ENCODE peak calls at places on chromosomes 16 and 17, in ten cellular contexts. Z is lower lobe of right lung, D is PC-3, R is HCT116, J is tibial artery, Q is heart right ventricle, A is heart left ventricle, T is A549, M is psoas muscle, K is esophagus muscularis mucosa. W is an unnamed sample. For H3K4me1, the result is how much of the 10 kb centered on the place peaks cover.

GRCh38 chr17:27565874-27566672 is 64.9 kb upstream of the LGALS9 start:
- DNase-seq in Z (peak), D (no peak), R (no peak), J (no peak), Q (no peak), A (no peak), T (no peak), M (no peak), K (no peak), W (no peak)

GRCh38 chr16:68232335-68232734 is 3.6 kb downstream of the ESRP2 start:
- DNase-seq in Z (peak), D (no peak), R (no peak), J (no peak), Q (no peak), A (no peak), T (no peak), M (no peak), K (no peak), W (no peak)

GRCh38 chr17:7910281-7910680 is 5.8 kb downstream of the RNF227 start:
- DNase-seq in Z (no peak), D (no peak), R (no peak), J (no peak), Q (no peak), A (no peak), T (no peak), M (no peak), K (no peak), W (no peak)

GRCh38 chr17:5775098-5775497 is 190.8 kb upstream of the NLRP1 start:
- DNase-seq in Z (no peak), D (no peak), R (no peak), J (no peak), Q (no peak), A (no peak), T (no peak), M (no peak), K (no peak), W (no peak)

GRCh38 chr16:24861461-24861860 is 15.7 kb downstream of the SLC5A11 start:
- DNase-seq in Z (no peak), D (no peak), R (no peak), J (no peak), Q (no peak), A (no peak), T (no peak), M (no peak), K (no peak), W (no peak)

GRCh38 chr17:80960037-80960796 is 31.4 kb upstream of the CHMP6 start:
- DNase-seq in Z (no peak), D (no peak), R (no peak), J (no peak), Q (no peak), A (no peak), T (no peak), M (peak), K (no peak), W (no peak)

GRCh38 chr16:89155184-89155679 is 16.3 kb upstream of the CDH15 start:
- DNase-seq in Z (peak), D (no peak), R (no peak), J (peak), Q (peak), A (peak), T (no peak), M (peak), K (peak), W (peak)

GRCh38 chr17:51456942-51457341 is 196.6 kb downstream of the UTP18 start:
- DNase-seq in Z (no peak), D (peak), R (no peak), J (no peak), Q (no peak), A (no peak), T (peak), M (no peak), K (no peak), W (no peak)

GRCh38 chr16:77898671-77899211 is 110.4 kb downstream of the VAT1L start:
- DNase-seq in Z (no peak), D (no peak), R (no peak), J (no peak), Q (no peak), A (no peak), T (no peak), M (no peak), K (no peak), W (no peak)

GRCh38 chr17:7862692-7863437 is 5.1 kb downstream of the CYB5D1 start:
- DNase-seq in Z (no peak), D (peak), R (no peak), J (no peak), Q (peak), A (no peak), T (peak), M (no peak), K (no peak), W (no peak)

DNA sequence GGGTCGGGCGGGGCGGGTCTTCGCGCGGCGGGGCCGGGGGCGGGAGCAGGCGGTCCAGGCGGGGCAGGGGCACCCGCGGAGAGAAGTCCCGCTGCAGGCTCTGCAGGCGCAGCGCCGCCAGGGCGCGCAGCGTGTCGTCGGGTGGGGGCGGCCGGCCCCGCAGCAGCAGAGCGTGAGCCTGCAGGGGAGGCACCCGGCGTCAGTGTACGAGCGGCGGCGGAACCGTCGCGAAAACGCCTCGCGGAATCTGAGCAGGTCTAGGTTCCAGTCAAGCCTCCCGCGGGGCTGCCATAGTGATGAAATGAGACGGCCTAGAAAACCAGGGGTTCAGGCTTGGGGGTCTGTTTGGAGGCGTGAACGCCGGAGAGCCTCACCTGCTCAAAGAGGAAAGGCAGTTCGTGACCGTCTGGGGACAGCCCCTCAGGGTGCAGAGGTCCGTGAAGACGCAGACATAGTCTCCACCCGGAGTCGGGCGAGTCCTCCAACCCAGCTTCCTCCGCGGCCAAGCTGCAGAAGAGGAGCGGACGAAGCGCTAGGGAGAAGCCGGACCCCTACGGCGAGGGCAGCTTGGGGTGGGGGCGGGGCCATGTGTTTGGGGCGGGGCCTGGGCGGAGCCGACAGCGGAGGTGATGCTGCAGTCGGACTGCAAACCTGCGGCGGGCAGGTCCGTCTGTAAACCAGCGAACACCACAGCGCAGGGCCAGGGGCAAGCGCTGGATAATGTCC is 6.4 kb downstream of the PLEKHH3 start:
- DNase-seq in Z (no peak), D (no peak), R (no peak), J (no peak), Q (no peak), A (no peak), T (no peak), M (peak), K (no peak), W (no peak)
- TF ChIP-seq CTCF in Z (no peak), D (no peak), R (no peak), J (no peak), Q (no peak), A (no peak), T (no peak), M (no peak), K (no peak), W (no peak)

DNA sequence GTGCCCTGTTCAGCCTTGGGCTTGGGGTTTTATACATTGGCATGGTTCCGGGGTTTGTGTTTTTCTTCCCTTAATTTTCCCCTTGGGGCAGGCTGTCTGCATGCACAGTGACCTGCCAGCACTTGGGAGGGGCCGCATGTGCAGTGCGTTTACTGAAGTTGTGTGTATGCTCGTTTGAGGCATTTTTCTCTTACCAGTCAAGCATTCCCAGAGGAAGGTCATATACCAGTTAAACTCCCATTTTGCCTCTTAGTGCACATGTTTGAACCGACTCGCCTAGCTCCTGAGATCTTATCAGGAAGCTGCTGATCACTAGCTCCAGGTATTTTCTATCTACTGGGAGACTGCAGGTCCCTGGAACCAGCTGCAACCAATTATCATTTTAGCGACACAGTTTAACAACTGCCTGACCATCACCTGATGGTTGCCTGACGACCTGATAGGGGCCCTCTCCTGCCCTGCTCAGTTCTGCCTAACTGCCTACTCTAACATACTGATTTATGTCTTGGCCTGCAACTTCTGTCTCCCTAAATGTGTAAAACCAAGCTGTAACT is 51.4 kb downstream of the MFSD11 start:
- DNase-seq in Z (peak), D (peak), R (no peak), J (no peak), Q (no peak), A (no peak), T (no peak), M (no peak), K (no peak), W (no peak)
- H3K4me1 ChIP-seq in Z (under half), D (under half), R (half or more), J (under half), Q (under half), A (under half), T (under half), M (under half), K (under half), W (under half)

GRCh38 chr16:62190426-62190825 is 154.2 kb upstream of the CDH8 start:
- DNase-seq in Z (no peak), D (peak), R (no peak), J (no peak), Q (no peak), A (no peak), T (peak), M (no peak), K (no peak), W (no peak)

DNA sequence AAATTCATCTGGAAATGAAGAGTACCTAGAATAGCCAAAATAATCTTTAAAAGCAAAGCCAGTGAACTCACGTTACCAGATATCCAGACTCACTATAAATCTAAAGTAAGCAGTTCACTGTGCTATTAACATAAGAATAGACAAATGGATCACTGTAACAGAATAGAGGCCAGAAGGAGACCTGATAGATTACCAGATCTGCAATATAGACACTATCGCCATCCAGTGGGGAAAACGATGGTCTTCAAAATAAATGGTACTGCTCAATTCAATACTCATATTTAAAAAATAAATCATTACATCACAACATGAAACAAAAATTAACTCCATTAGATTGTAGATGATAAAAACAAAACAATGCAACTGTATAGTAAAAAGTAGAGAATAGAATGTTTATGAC is 158.6 kb upstream of the CDH8 start:
- DNase-seq in Z (no peak), D (peak), R (no peak), J (no peak), Q (no peak), A (no peak), T (no peak), M (no peak), K (no peak), W (no peak)
- TF ChIP-seq CTCF in Z (no peak), D (peak), R (no peak), J (no peak), Q (no peak), A (no peak), T (no peak), M (no peak), K (no peak), W (no peak)

DNA sequence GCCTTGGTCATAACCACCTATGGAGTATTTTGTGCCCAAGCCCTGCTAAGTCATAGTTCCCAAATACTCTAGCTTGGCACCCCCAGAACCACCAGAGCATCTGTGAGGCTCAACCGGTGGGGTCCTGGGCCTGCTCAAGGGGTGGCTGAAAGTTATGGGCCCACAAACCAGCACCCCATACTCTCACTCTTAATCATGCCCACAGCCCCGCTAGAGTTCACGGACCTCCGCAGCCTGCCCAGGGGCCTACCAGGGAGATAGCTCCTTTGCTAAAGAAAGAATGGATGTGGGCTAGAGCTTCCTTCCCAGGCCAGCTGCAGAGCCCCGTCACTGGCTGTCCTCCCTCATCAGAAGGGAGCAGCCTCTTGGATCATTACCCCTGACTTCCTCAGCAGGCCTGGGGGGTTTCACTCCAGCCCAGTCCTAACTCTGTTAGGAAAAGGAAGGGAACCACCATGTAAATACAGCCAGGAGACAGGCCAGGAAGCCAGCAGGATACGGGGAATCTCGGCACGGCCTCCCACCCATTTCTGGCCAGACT is 1.4 kb downstream of the GIT1 start:
- DNase-seq in Z (no peak), D (no peak), R (no peak), J (no peak), Q (peak), A (no peak), T (no peak), M (no peak), K (no peak), W (no peak)
- H3K4me1 ChIP-seq in Z (half or more), D (under half), R (half or more), J (under half), Q (half or more), A (half or more), T (half or more), M (half or more), K (half or more), W (under half)

GRCh38 chr16:66116163-66116792 is 250.2 kb upstream of the CDH5 start:
- DNase-seq in Z (no peak), D (peak), R (no peak), J (no peak), Q (no peak), A (no peak), T (no peak), M (no peak), K (no peak), W (no peak)

GRCh38 chr16:66109677-66110076 is 256.8 kb upstream of the CDH5 start:
- DNase-seq in Z (no peak), D (no peak), R (no peak), J (no peak), Q (no peak), A (no peak), T (no peak), M (no peak), K (no peak), W (no peak)

GRCh38 chr16:66120656-66121055 is 245.8 kb upstream of the CDH5 start:
- DNase-seq in Z (no peak), D (no peak), R (no peak), J (no peak), Q (no peak), A (no peak), T (no peak), M (no peak), K (no peak), W (no peak)

GRCh38 chr16:66115373-66115772 is 251.1 kb upstream of the CDH5 start:
- DNase-seq in Z (no peak), D (peak), R (no peak), J (no peak), Q (no peak), A (no peak), T (peak), M (no peak), K (no peak), W (no peak)
- TF ChIP-seq CTCF in Z (no peak), D (peak), R (no peak), J (no peak), Q (no peak), A (no peak), T (no peak), M (no peak), K (no peak), W (no peak)

DNA sequence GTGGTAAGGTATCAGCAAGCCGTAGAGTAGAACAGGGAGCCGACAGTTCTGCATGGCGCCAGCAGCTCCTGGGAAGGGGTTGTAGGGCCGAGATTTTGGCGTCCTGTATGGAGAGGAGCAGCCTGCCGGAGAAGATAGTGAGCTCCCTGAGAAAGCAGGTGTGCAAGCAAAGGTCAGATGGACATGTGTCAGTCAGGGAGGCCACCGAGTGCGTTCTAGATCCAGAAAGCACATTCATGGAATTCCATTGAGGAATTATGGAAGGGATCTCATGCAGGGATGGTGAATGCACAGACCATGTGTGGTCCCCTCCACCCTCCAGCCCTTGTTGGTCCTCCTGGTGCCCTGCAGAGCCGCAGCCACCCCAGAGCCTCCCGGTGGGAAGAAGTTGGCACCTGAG is 33.7 kb downstream of the CMIP start:
- DNase-seq in Z (no peak), D (no peak), R (no peak), J (no peak), Q (no peak), A (no peak), T (no peak), M (peak), K (no peak), W (no peak)
- H3K4me1 ChIP-seq in Z (half or more), D (under half), R (under half), J (under half), Q (half or more), A (half or more), T (half or more), M (under half), K (half or more), W (under half)

DNA sequence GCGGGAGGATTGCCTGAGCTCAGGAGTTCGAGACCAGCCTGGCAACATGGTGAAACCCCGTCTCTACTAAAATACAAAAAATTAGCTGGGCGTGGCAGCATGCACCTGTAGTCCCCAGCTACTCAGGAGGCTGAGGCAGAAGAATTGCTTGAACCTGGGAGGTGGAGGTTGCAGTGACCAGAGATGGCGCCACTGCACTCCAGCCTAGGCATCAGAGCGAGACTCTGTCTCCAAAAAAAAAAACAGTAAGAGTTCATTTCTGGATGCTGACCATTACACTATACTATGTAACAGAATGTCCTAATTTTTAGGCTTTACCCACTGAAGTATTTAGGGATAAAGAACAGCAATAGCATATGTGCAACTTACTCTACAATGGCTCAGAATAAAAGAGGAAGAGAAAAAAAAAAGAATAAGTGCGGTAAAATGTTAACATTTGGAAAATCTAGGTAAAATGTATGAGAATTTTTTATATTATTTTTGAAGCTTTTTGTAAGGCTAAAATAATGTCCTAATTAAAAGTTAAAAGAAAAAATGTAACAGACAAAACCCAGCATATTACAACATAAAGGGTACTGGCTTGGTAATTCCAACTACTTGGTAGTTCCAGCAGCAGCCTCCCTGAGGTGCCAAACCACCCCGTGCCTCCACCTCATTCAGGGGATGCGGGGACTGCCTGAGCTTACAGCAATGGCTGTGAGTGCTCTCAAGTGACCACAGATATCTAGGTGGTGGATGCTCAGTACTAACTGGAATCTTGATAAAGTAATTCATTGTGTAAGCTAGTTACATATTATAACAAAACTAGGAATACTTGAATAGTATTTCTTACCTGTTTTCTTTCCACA is 10.9 kb downstream of the COPS3 start:
- DNase-seq in Z (no peak), D (peak), R (peak), J (no peak), Q (no peak), A (no peak), T (peak), M (no peak), K (no peak), W (no peak)
- TF ChIP-seq CTCF in Z (peak), D (peak), R (no peak), J (no peak), Q (peak), A (peak), T (peak), M (no peak), K (no peak), W (no peak)

W was measured in ascending aorta.